ENCODE peak calls at places on chromosomes 13 and 19, in six cellular contexts. L is mesenchymal stem cell, E is hepatocyte, I is mucosa of descending colon, B is A549, Y is esophagus squamous epithelium. W is an unnamed sample. For H3K4me1, the result is how much of the 10 kb centered on the place peaks cover.

GRCh38 chr19:45403781-45404556 is 900 bp downstream of the PPP1R13L start:
- DNase-seq in L (peak), E (peak), I (peak), B (peak), Y (no peak), W (no peak)

GRCh38 chr19:48341006-48341405 is 15.7 kb downstream of the EMP3 start:
- DNase-seq in L (no peak), E (no peak), I (no peak), B (no peak), Y (no peak), W (no peak)

GRCh38 chr13:18995259-18995873 is 186.3 kb downstream of the TUBA3C start:
- DNase-seq in L (no peak), E (no peak), I (no peak), B (no peak), Y (no peak), W (no peak)

GRCh38 chr19:370641-371330 is 26.2 kb upstream of the MIER2 start:
- DNase-seq in L (no peak), E (no peak), I (no peak), B (no peak), Y (no peak), W (no peak)

GRCh38 chr19:48878219-48879024 is 6.2 kb downstream of the PPP1R15A start:
- DNase-seq in L (peak), E (peak), I (no peak), B (no peak), Y (no peak), W (no peak)

GRCh38 chr13:74151859-74152258 is 17.7 kb upstream of the KLF12 start:
- DNase-seq in L (no peak), E (no peak), I (no peak), B (no peak), Y (no peak), W (no peak)

GRCh38 chr13:78398743-78399410 is 204.5 kb downstream of the POU4F1 start:
- DNase-seq in L (no peak), E (no peak), I (no peak), B (no peak), Y (no peak), W (no peak)

GRCh38 chr19:41587101-41587837 is 11.3 kb downstream of the CEACAM21 start:
- DNase-seq in L (no peak), E (no peak), I (no peak), B (no peak), Y (no peak), W (no peak)

GRCh38 chr19:33397536-33398360 is 24.2 kb downstream of the CEBPG start:
- DNase-seq in L (no peak), E (no peak), I (peak), B (no peak), Y (no peak), W (no peak)

GRCh38 chr19:5985098-5985783 is 7.3 kb upstream of the RANBP3 start:
- DNase-seq in L (peak), E (peak), I (no peak), B (no peak), Y (no peak), W (no peak)

GRCh38 chr19:12872941-12873890 is 8.0 kb downstream of the DNASE2 start:
- DNase-seq in L (peak), E (peak), I (peak), B (no peak), Y (no peak), W (no peak)

GRCh38 chr19:14979498-14980255 is at the start of gene SLC1A6:
- DNase-seq in L (no peak), E (peak), I (no peak), B (no peak), Y (no peak), W (no peak)

GRCh38 chr13:95477187-95477586 is 75.3 kb upstream of the CLDN10 start:
- DNase-seq in L (no peak), E (no peak), I (no peak), B (no peak), Y (no peak), W (no peak)

GRCh38 chr13:100529666-100530065 is 58.9 kb downstream of the GGACT start:
- DNase-seq in L (no peak), E (no peak), I (no peak), B (no peak), Y (no peak), W (no peak)

GRCh38 chr13:100490692-100491091 is 97.9 kb downstream of the GGACT start:
- DNase-seq in L (no peak), E (no peak), I (no peak), B (no peak), Y (no peak), W (peak)

GRCh38 chr13:77345150-77345780 is 18.4 kb upstream of the MYCBP2 start:
- DNase-seq in L (no peak), E (no peak), I (no peak), B (no peak), Y (no peak), W (no peak)

GRCh38 chr13:112146073-112146360 is 79.1 kb downstream of the SOX1 start:
- DNase-seq in L (no peak), E (no peak), I (no peak), B (no peak), Y (no peak), W (no peak)

GRCh38 chr13:27599096-27599495 is 21.2 kb downstream of the LNX2 start:
- DNase-seq in L (no peak), E (no peak), I (no peak), B (no peak), Y (no peak), W (no peak)
- H3K4me1 ChIP-seq in L (under half), E (under half), I (under half), B (under half), Y (under half), W (under half)

GRCh38 chr13:113411216-113412023 is 41.9 kb downstream of the ADPRHL1 start:
- DNase-seq in L (peak), E (peak), I (peak), B (peak), Y (no peak), W (no peak)
- H3K4me3 ChIP-seq in L (no peak), E (no peak), I (no peak), B (peak), Y (no peak), W (no peak)

GRCh38 chr19:4914736-4915501 is 5.6 kb downstream of the UHRF1 start:
- DNase-seq in L (peak), E (peak), I (peak), B (peak), Y (peak), W (no peak)
- H3K4me1 ChIP-seq in L (under half), E (under half), I (under half), B (under half), Y (half or more), W (under half)

GRCh38 chr13:97224544-97225324 is 2.6 kb downstream of the MBNL2 start:
- DNase-seq in L (peak), E (peak), I (peak), B (no peak), Y (no peak), W (no peak)
- H3K4me3 ChIP-seq in L (no peak), E (peak), I (no peak), B (peak), Y (peak), W (no peak)

GRCh38 chr19:18701250-18701608 is 17.7 kb downstream of the CRTC1 start:
- DNase-seq in L (no peak), E (no peak), I (no peak), B (no peak), Y (no peak), W (no peak)
- H3K4me1 ChIP-seq in L (under half), E (under half), I (under half), B (under half), Y (under half), W (under half)

GRCh38 chr13:45768668-45769067 is 66.5 kb downstream of the CBY2 start:
- DNase-seq in L (peak), E (no peak), I (no peak), B (no peak), Y (no peak), W (no peak)
- H3K4me3 ChIP-seq in L (no peak), E (no peak), I (no peak), B (no peak), Y (no peak), W (no peak)

GRCh38 chr13:21685485-21686064 is 14.7 kb downstream of the FGF9 start:
- DNase-seq in L (no peak), E (no peak), I (no peak), B (no peak), Y (no peak), W (no peak)

GRCh38 chr13:21686761-21687391 is 16.0 kb downstream of the FGF9 start:
- DNase-seq in L (no peak), E (no peak), I (no peak), B (no peak), Y (no peak), W (no peak)

GRCh38 chr13:21690955-21691354 is 20.1 kb downstream of the FGF9 start:
- DNase-seq in L (no peak), E (no peak), I (no peak), B (no peak), Y (no peak), W (no peak)

GRCh38 chr13:21689097-21689496 is 18.2 kb downstream of the FGF9 start:
- DNase-seq in L (no peak), E (no peak), I (no peak), B (no peak), Y (no peak), W (no peak)

DNA sequence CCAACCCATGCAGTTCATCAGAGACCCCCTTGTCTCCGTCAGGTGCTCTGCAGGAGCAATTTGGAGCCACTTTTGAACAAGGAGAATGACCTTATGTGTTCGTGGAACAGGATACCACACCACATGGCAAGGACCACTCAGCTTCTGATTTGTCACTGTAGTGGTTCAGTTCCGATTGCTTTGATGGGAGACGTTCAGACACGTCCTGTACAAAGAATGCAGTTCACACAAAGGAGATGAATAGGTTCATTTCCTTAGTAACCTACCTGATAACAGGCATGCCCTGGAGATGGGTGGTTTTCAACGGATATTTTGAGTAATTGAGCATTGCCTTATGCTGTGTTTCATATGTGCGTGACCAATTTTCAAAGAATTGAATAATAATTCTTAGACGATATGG is 17.2 kb downstream of the FGF9 start:
- DNase-seq in L (no peak), E (no peak), I (no peak), B (no peak), Y (no peak), W (no peak)
- H3K4me1 ChIP-seq in L (under half), E (under half), I (under half), B (under half), Y (under half), W (under half)